ENCODE peak calls at places on chromosomes 4 and X, in ten cellular contexts. One of them, this sample, is unnamed. For H3K9me3, the result is how much of the 10 kb centered on the place peaks cover.

GRCh38 chr4:2059034-2059725 is at the start of gene NAT8L:
- DNase-seq in IMR-90: no peak
- DNase-seq in colonic mucosa: no peak
- DNase-seq in breast epithelium: no peak
- DNase-seq in right lobe of liver: peak
- DNase-seq in transverse colon: no peak
- DNase-seq in psoas muscle: peak
- DNase-seq in tibial nerve: no peak
- DNase-seq in fibroblast of lung: no peak
- DNase-seq in K562: peak
- DNase-seq in this sample: no peak

GRCh38 chrX:32894679-32895078 is 316.7 kb downstream of the DMD start:
- DNase-seq in IMR-90: no peak
- DNase-seq in colonic mucosa: no peak
- DNase-seq in breast epithelium: no peak
- DNase-seq in right lobe of liver: no peak
- DNase-seq in transverse colon: no peak
- DNase-seq in psoas muscle: no peak
- DNase-seq in tibial nerve: no peak
- DNase-seq in fibroblast of lung: no peak
- DNase-seq in K562: no peak
- DNase-seq in this sample: no peak

GRCh38 chr4:4991541-4992099 is 27.6 kb downstream of the CYTL1 start:
- DNase-seq in IMR-90: no peak
- DNase-seq in colonic mucosa: no peak
- DNase-seq in breast epithelium: no peak
- DNase-seq in right lobe of liver: no peak
- DNase-seq in transverse colon: no peak
- DNase-seq in psoas muscle: no peak
- DNase-seq in tibial nerve: no peak
- DNase-seq in fibroblast of lung: no peak
- DNase-seq in K562: no peak
- DNase-seq in this sample: peak

GRCh38 chr4:30744957-30745640 is 24.9 kb downstream of the PCDH7 start:
- DNase-seq in IMR-90: no peak
- DNase-seq in colonic mucosa: no peak
- DNase-seq in breast epithelium: no peak
- DNase-seq in right lobe of liver: no peak
- DNase-seq in transverse colon: no peak
- DNase-seq in psoas muscle: no peak
- DNase-seq in tibial nerve: no peak
- DNase-seq in fibroblast of lung: peak
- DNase-seq in K562: no peak
- DNase-seq in this sample: no peak

GRCh38 chrX:47243351-47243750 is 10.5 kb downstream of the USP11 start:
- DNase-seq in IMR-90: no peak
- DNase-seq in colonic mucosa: no peak
- DNase-seq in breast epithelium: no peak
- DNase-seq in right lobe of liver: no peak
- DNase-seq in transverse colon: no peak
- DNase-seq in psoas muscle: no peak
- DNase-seq in tibial nerve: no peak
- DNase-seq in fibroblast of lung: no peak
- DNase-seq in K562: no peak
- DNase-seq in this sample: peak

GRCh38 chr4:114921790-114922581 is 191.4 kb downstream of the NDST4 start:
- DNase-seq in IMR-90: no peak
- DNase-seq in colonic mucosa: peak
- DNase-seq in breast epithelium: no peak
- DNase-seq in right lobe of liver: no peak
- DNase-seq in transverse colon: peak
- DNase-seq in psoas muscle: no peak
- DNase-seq in tibial nerve: no peak
- DNase-seq in fibroblast of lung: no peak
- DNase-seq in K562: no peak
- DNase-seq in this sample: no peak

GRCh38 chr4:158769175-158769831 is 477 bp downstream of the FNIP2 start:
- DNase-seq in IMR-90: no peak
- DNase-seq in colonic mucosa: peak
- DNase-seq in breast epithelium: no peak
- DNase-seq in right lobe of liver: peak
- DNase-seq in transverse colon: peak
- DNase-seq in psoas muscle: peak
- DNase-seq in tibial nerve: no peak
- DNase-seq in fibroblast of lung: peak
- DNase-seq in K562: peak
- DNase-seq in this sample: peak

GRCh38 chrX:698246-698645 is 67.7 kb downstream of the SHOX start:
- DNase-seq in IMR-90: no peak
- DNase-seq in colonic mucosa: no peak
- DNase-seq in breast epithelium: no peak
- DNase-seq in right lobe of liver: no peak
- DNase-seq in transverse colon: no peak
- DNase-seq in psoas muscle: no peak
- DNase-seq in tibial nerve: no peak
- DNase-seq in fibroblast of lung: no peak
- DNase-seq in K562: no peak
- DNase-seq in this sample: peak

GRCh38 chr4:7761720-7762119 is 177.9 kb downstream of the AFAP1 start:
- DNase-seq in IMR-90: peak
- DNase-seq in colonic mucosa: peak
- DNase-seq in breast epithelium: no peak
- DNase-seq in right lobe of liver: peak
- DNase-seq in transverse colon: peak
- DNase-seq in psoas muscle: peak
- DNase-seq in tibial nerve: peak
- DNase-seq in fibroblast of lung: peak
- DNase-seq in K562: peak
- DNase-seq in this sample: peak

GRCh38 chr4:113683143-113683542 is 78.4 kb downstream of the CAMK2D start:
- DNase-seq in IMR-90: no peak
- DNase-seq in colonic mucosa: no peak
- DNase-seq in breast epithelium: no peak
- DNase-seq in right lobe of liver: no peak
- DNase-seq in transverse colon: peak
- DNase-seq in psoas muscle: no peak
- DNase-seq in tibial nerve: no peak
- DNase-seq in fibroblast of lung: no peak
- DNase-seq in K562: no peak
- DNase-seq in this sample: no peak

GRCh38 chr4:43843501-43843900 is 605.1 kb downstream of the KCTD8 start:
- DNase-seq in IMR-90: peak
- DNase-seq in colonic mucosa: no peak
- DNase-seq in breast epithelium: no peak
- DNase-seq in right lobe of liver: no peak
- DNase-seq in transverse colon: no peak
- DNase-seq in psoas muscle: no peak
- DNase-seq in tibial nerve: no peak
- DNase-seq in fibroblast of lung: peak
- DNase-seq in K562: no peak
- DNase-seq in this sample: no peak

GRCh38 chr4:89158884-89159503 is 47.7 kb downstream of the TIGD2 start:
- DNase-seq in IMR-90: peak
- DNase-seq in colonic mucosa: no peak
- DNase-seq in breast epithelium: no peak
- DNase-seq in right lobe of liver: no peak
- DNase-seq in transverse colon: no peak
- DNase-seq in psoas muscle: no peak
- DNase-seq in tibial nerve: no peak
- DNase-seq in fibroblast of lung: peak
- DNase-seq in K562: peak
- DNase-seq in this sample: no peak

GRCh38 chr4:139961344-139961948 is 192.5 kb downstream of the MAML3 start:
- DNase-seq in IMR-90: no peak
- DNase-seq in colonic mucosa: no peak
- DNase-seq in breast epithelium: no peak
- DNase-seq in right lobe of liver: no peak
- DNase-seq in transverse colon: no peak
- DNase-seq in psoas muscle: no peak
- DNase-seq in tibial nerve: no peak
- DNase-seq in fibroblast of lung: no peak
- DNase-seq in K562: no peak
- DNase-seq in this sample: no peak

GRCh38 chr4:101345271-101345595 is 2.1 kb downstream of the PPP3CA start:
- DNase-seq in IMR-90: peak
- DNase-seq in colonic mucosa: no peak
- DNase-seq in breast epithelium: no peak
- DNase-seq in right lobe of liver: no peak
- DNase-seq in transverse colon: no peak
- DNase-seq in psoas muscle: no peak
- DNase-seq in tibial nerve: no peak
- DNase-seq in fibroblast of lung: peak
- DNase-seq in K562: no peak
- DNase-seq in this sample: no peak

GRCh38 chrX:135931644-135932487 is 38.4 kb downstream of the SAGE1 start:
- DNase-seq in IMR-90: peak
- DNase-seq in colonic mucosa: peak
- DNase-seq in breast epithelium: no peak
- DNase-seq in right lobe of liver: peak
- DNase-seq in transverse colon: peak
- DNase-seq in psoas muscle: peak
- DNase-seq in tibial nerve: peak
- DNase-seq in fibroblast of lung: peak
- DNase-seq in K562: peak
- DNase-seq in this sample: no peak

GRCh38 chr4:3644849-3645627 is 112.8 kb upstream of the LRPAP1 start:
- DNase-seq in IMR-90: no peak
- DNase-seq in colonic mucosa: no peak
- DNase-seq in breast epithelium: no peak
- DNase-seq in right lobe of liver: no peak
- DNase-seq in transverse colon: no peak
- DNase-seq in psoas muscle: no peak
- DNase-seq in tibial nerve: no peak
- DNase-seq in fibroblast of lung: peak
- DNase-seq in K562: peak
- DNase-seq in this sample: no peak

GRCh38 chr4:3848323-3848722 is 82.1 kb downstream of the ADRA2C start:
- DNase-seq in IMR-90: no peak
- DNase-seq in colonic mucosa: no peak
- DNase-seq in breast epithelium: no peak
- DNase-seq in right lobe of liver: no peak
- DNase-seq in transverse colon: no peak
- DNase-seq in psoas muscle: no peak
- DNase-seq in tibial nerve: no peak
- DNase-seq in fibroblast of lung: no peak
- DNase-seq in K562: no peak
- DNase-seq in this sample: no peak

GRCh38 chr4:116358633-116359222 is 726.6 kb downstream of the TRAM1L1 start:
- DNase-seq in IMR-90: peak
- DNase-seq in colonic mucosa: peak
- DNase-seq in breast epithelium: no peak
- DNase-seq in right lobe of liver: no peak
- DNase-seq in transverse colon: peak
- DNase-seq in psoas muscle: no peak
- DNase-seq in tibial nerve: no peak
- DNase-seq in fibroblast of lung: peak
- DNase-seq in K562: peak
- DNase-seq in this sample: no peak

GRCh38 chr4:185504098-185505047 is 30.9 kb downstream of the PDLIM3 start:
- DNase-seq in IMR-90: peak
- DNase-seq in colonic mucosa: peak
- DNase-seq in breast epithelium: no peak
- DNase-seq in right lobe of liver: peak
- DNase-seq in transverse colon: peak
- DNase-seq in psoas muscle: peak
- DNase-seq in tibial nerve: no peak
- DNase-seq in fibroblast of lung: no peak
- DNase-seq in K562: peak
- DNase-seq in this sample: peak

GRCh38 chrX:57447856-57448255 is 144.0 kb upstream of the ZXDB start:
- DNase-seq in IMR-90: no peak
- DNase-seq in colonic mucosa: no peak
- DNase-seq in breast epithelium: no peak
- DNase-seq in right lobe of liver: no peak
- DNase-seq in transverse colon: no peak
- DNase-seq in psoas muscle: no peak
- DNase-seq in tibial nerve: no peak
- DNase-seq in fibroblast of lung: no peak
- DNase-seq in K562: no peak
- DNase-seq in this sample: no peak
- H3K9me3 ChIP-seq in IMR-90: under half
- H3K9me3 ChIP-seq in colonic mucosa: under half
- H3K9me3 ChIP-seq in breast epithelium: under half
- H3K9me3 ChIP-seq in right lobe of liver: under half
- H3K9me3 ChIP-seq in transverse colon: under half
- H3K9me3 ChIP-seq in psoas muscle: under half
- H3K9me3 ChIP-seq in tibial nerve: under half
- H3K9me3 ChIP-seq in fibroblast of lung: under half
- H3K9me3 ChIP-seq in K562: under half
- H3K9me3 ChIP-seq in this sample: under half

DNA sequence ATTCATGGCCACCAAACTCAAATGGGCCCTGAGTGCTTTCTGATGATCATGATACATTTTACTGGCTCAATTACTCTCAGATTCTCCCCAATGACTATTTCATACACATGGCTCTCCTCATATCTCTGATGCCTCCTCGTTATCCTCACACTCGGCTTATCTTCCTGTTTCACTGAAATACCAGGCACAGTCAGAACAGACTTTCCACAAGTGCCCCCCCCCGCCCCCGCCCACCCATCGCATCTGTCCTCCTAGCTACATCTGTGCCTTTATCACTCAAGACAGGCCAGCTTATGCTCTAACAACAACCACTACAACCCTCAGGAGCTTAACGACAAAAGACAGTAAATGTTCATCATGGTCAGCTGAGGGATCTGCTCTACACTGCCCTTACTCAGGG is 610.6 kb upstream of the DIPK2B start:
- DNase-seq in IMR-90: no peak
- DNase-seq in colonic mucosa: no peak
- DNase-seq in breast epithelium: no peak
- DNase-seq in right lobe of liver: no peak
- DNase-seq in transverse colon: no peak
- DNase-seq in psoas muscle: no peak
- DNase-seq in tibial nerve: no peak
- DNase-seq in fibroblast of lung: no peak
- DNase-seq in K562: peak
- DNase-seq in this sample: no peak
- H3K27ac ChIP-seq in IMR-90: peak
- H3K27ac ChIP-seq in colonic mucosa: no peak
- H3K27ac ChIP-seq in breast epithelium: no peak
- H3K27ac ChIP-seq in right lobe of liver: no peak
- H3K27ac ChIP-seq in transverse colon: no peak
- H3K27ac ChIP-seq in psoas muscle: no peak
- H3K27ac ChIP-seq in tibial nerve: no peak
- H3K27ac ChIP-seq in fibroblast of lung: no peak
- H3K27ac ChIP-seq in K562: no peak
- H3K27ac ChIP-seq in this sample: no peak

GRCh38 chr4:157722146-157722545 is 450.7 kb downstream of the GASK1B start:
- DNase-seq in IMR-90: no peak
- DNase-seq in colonic mucosa: no peak
- DNase-seq in breast epithelium: no peak
- DNase-seq in right lobe of liver: no peak
- DNase-seq in transverse colon: no peak
- DNase-seq in psoas muscle: no peak
- DNase-seq in tibial nerve: no peak
- DNase-seq in fibroblast of lung: no peak
- DNase-seq in K562: no peak
- DNase-seq in this sample: no peak
- H3K9me3 ChIP-seq in IMR-90: under half
- H3K9me3 ChIP-seq in colonic mucosa: under half
- H3K9me3 ChIP-seq in breast epithelium: under half
- H3K9me3 ChIP-seq in right lobe of liver: under half
- H3K9me3 ChIP-seq in transverse colon: under half
- H3K9me3 ChIP-seq in psoas muscle: under half
- H3K9me3 ChIP-seq in tibial nerve: under half
- H3K9me3 ChIP-seq in fibroblast of lung: under half
- H3K9me3 ChIP-seq in K562: under half
- H3K9me3 ChIP-seq in this sample: under half

GRCh38 chr4:145481942-145482208 is 222 bp downstream of the SMAD1 start:
- DNase-seq in IMR-90: no peak
- DNase-seq in colonic mucosa: no peak
- DNase-seq in breast epithelium: no peak
- DNase-seq in right lobe of liver: no peak
- DNase-seq in transverse colon: no peak
- DNase-seq in psoas muscle: no peak
- DNase-seq in tibial nerve: no peak
- DNase-seq in fibroblast of lung: no peak
- DNase-seq in K562: no peak
- DNase-seq in this sample: no peak
- H3K27ac ChIP-seq in IMR-90: peak
- H3K27ac ChIP-seq in colonic mucosa: peak
- H3K27ac ChIP-seq in breast epithelium: peak
- H3K27ac ChIP-seq in right lobe of liver: peak
- H3K27ac ChIP-seq in transverse colon: peak
- H3K27ac ChIP-seq in psoas muscle: peak
- H3K27ac ChIP-seq in tibial nerve: peak
- H3K27ac ChIP-seq in fibroblast of lung: peak
- H3K27ac ChIP-seq in K562: no peak
- H3K27ac ChIP-seq in this sample: peak